ENCODE peak calls at places on chromosomes 3 and 15, in ten cellular contexts. One of them, this sample, is unnamed.

GRCh38 chr15:80582816-80583423 is 112.2 kb upstream of the ABHD17C start:
- DNase-seq in HCT116: no peak
- DNase-seq in NCI-H1694: no peak
- DNase-seq in GDM1: no peak
- DNase-seq in KBM-7: no peak
- DNase-seq in T-helper 2 cell: no peak
- DNase-seq in keratinocyte: no peak
- DNase-seq in heart left ventricle: no peak
- DNase-seq in psoas muscle: no peak
- DNase-seq in neural progenitor cell: no peak
- DNase-seq in this sample: no peak

GRCh38 chr3:49654955-49655556 is 19.1 kb upstream of the APEH start:
- DNase-seq in HCT116: no peak
- DNase-seq in NCI-H1694: no peak
- DNase-seq in GDM1: no peak
- DNase-seq in KBM-7: no peak
- DNase-seq in T-helper 2 cell: no peak
- DNase-seq in keratinocyte: no peak
- DNase-seq in heart left ventricle: no peak
- DNase-seq in psoas muscle: peak
- DNase-seq in neural progenitor cell: no peak
- DNase-seq in this sample: no peak

GRCh38 chr3:150237490-150237889 is 170.6 kb upstream of the TSC22D2 start:
- DNase-seq in HCT116: peak
- DNase-seq in NCI-H1694: no peak
- DNase-seq in GDM1: no peak
- DNase-seq in KBM-7: no peak
- DNase-seq in T-helper 2 cell: no peak
- DNase-seq in keratinocyte: peak
- DNase-seq in heart left ventricle: no peak
- DNase-seq in psoas muscle: peak
- DNase-seq in neural progenitor cell: no peak
- DNase-seq in this sample: no peak

GRCh38 chr3:124821356-124821755 is 65.8 kb downstream of the ITGB5 start:
- DNase-seq in HCT116: no peak
- DNase-seq in NCI-H1694: no peak
- DNase-seq in GDM1: no peak
- DNase-seq in KBM-7: no peak
- DNase-seq in T-helper 2 cell: no peak
- DNase-seq in keratinocyte: no peak
- DNase-seq in heart left ventricle: no peak
- DNase-seq in psoas muscle: no peak
- DNase-seq in neural progenitor cell: no peak
- DNase-seq in this sample: no peak

GRCh38 chr15:101455291-101455916 is 34.1 kb downstream of the PCSK6 start:
- DNase-seq in HCT116: no peak
- DNase-seq in NCI-H1694: no peak
- DNase-seq in GDM1: no peak
- DNase-seq in KBM-7: peak
- DNase-seq in T-helper 2 cell: peak
- DNase-seq in keratinocyte: no peak
- DNase-seq in heart left ventricle: peak
- DNase-seq in psoas muscle: peak
- DNase-seq in neural progenitor cell: no peak
- DNase-seq in this sample: no peak

GRCh38 chr3:28476194-28476593 is 127.6 kb upstream of the AZI2 start:
- DNase-seq in HCT116: peak
- DNase-seq in NCI-H1694: peak
- DNase-seq in GDM1: no peak
- DNase-seq in KBM-7: peak
- DNase-seq in T-helper 2 cell: peak
- DNase-seq in keratinocyte: peak
- DNase-seq in heart left ventricle: no peak
- DNase-seq in psoas muscle: no peak
- DNase-seq in neural progenitor cell: peak
- DNase-seq in this sample: peak

GRCh38 chr3:37310666-37311050 is 136.3 kb upstream of the LRRFIP2 start:
- DNase-seq in HCT116: no peak
- DNase-seq in NCI-H1694: no peak
- DNase-seq in GDM1: no peak
- DNase-seq in KBM-7: no peak
- DNase-seq in T-helper 2 cell: no peak
- DNase-seq in keratinocyte: no peak
- DNase-seq in heart left ventricle: no peak
- DNase-seq in psoas muscle: no peak
- DNase-seq in neural progenitor cell: no peak
- DNase-seq in this sample: no peak

GRCh38 chr15:93333826-93334225 is 244.8 kb upstream of the RGMA start:
- DNase-seq in HCT116: no peak
- DNase-seq in NCI-H1694: no peak
- DNase-seq in GDM1: no peak
- DNase-seq in KBM-7: no peak
- DNase-seq in T-helper 2 cell: no peak
- DNase-seq in keratinocyte: no peak
- DNase-seq in heart left ventricle: no peak
- DNase-seq in psoas muscle: no peak
- DNase-seq in neural progenitor cell: peak
- DNase-seq in this sample: no peak

GRCh38 chr15:100759116-100759515 is 120.5 kb upstream of the ALDH1A3 start:
- DNase-seq in HCT116: no peak
- DNase-seq in NCI-H1694: no peak
- DNase-seq in GDM1: no peak
- DNase-seq in KBM-7: no peak
- DNase-seq in T-helper 2 cell: no peak
- DNase-seq in keratinocyte: no peak
- DNase-seq in heart left ventricle: no peak
- DNase-seq in psoas muscle: no peak
- DNase-seq in neural progenitor cell: no peak
- DNase-seq in this sample: peak

GRCh38 chr3:181568693-181569092 is 143.0 kb upstream of the SOX2 start:
- DNase-seq in HCT116: no peak
- DNase-seq in NCI-H1694: no peak
- DNase-seq in GDM1: no peak
- DNase-seq in KBM-7: no peak
- DNase-seq in T-helper 2 cell: no peak
- DNase-seq in keratinocyte: no peak
- DNase-seq in heart left ventricle: no peak
- DNase-seq in psoas muscle: no peak
- DNase-seq in neural progenitor cell: no peak
- DNase-seq in this sample: no peak

GRCh38 chr15:59553879-59554735 is 57.5 kb upstream of the GCNT3 start:
- DNase-seq in HCT116: no peak
- DNase-seq in NCI-H1694: no peak
- DNase-seq in GDM1: no peak
- DNase-seq in KBM-7: no peak
- DNase-seq in T-helper 2 cell: no peak
- DNase-seq in keratinocyte: no peak
- DNase-seq in heart left ventricle: no peak
- DNase-seq in psoas muscle: no peak
- DNase-seq in neural progenitor cell: no peak
- DNase-seq in this sample: no peak

GRCh38 chr3:19364150-19364549 is 215.8 kb downstream of the KCNH8 start:
- DNase-seq in HCT116: no peak
- DNase-seq in NCI-H1694: no peak
- DNase-seq in GDM1: no peak
- DNase-seq in KBM-7: no peak
- DNase-seq in T-helper 2 cell: no peak
- DNase-seq in keratinocyte: no peak
- DNase-seq in heart left ventricle: no peak
- DNase-seq in psoas muscle: no peak
- DNase-seq in neural progenitor cell: no peak
- DNase-seq in this sample: no peak

GRCh38 chr15:24777307-24777706 is 101.7 kb downstream of the NPAP1 start:
- DNase-seq in HCT116: no peak
- DNase-seq in NCI-H1694: no peak
- DNase-seq in GDM1: no peak
- DNase-seq in KBM-7: no peak
- DNase-seq in T-helper 2 cell: no peak
- DNase-seq in keratinocyte: no peak
- DNase-seq in heart left ventricle: no peak
- DNase-seq in psoas muscle: no peak
- DNase-seq in neural progenitor cell: no peak
- DNase-seq in this sample: no peak

GRCh38 chr3:128320551-128321340 is 145.9 kb downstream of the DNAJB8 start:
- DNase-seq in HCT116: no peak
- DNase-seq in NCI-H1694: no peak
- DNase-seq in GDM1: no peak
- DNase-seq in KBM-7: no peak
- DNase-seq in T-helper 2 cell: no peak
- DNase-seq in keratinocyte: no peak
- DNase-seq in heart left ventricle: no peak
- DNase-seq in psoas muscle: no peak
- DNase-seq in neural progenitor cell: no peak
- DNase-seq in this sample: no peak

GRCh38 chr3:49842843-49843242 is 13.5 kb downstream of the TRAIP start:
- DNase-seq in HCT116: no peak
- DNase-seq in NCI-H1694: no peak
- DNase-seq in GDM1: no peak
- DNase-seq in KBM-7: no peak
- DNase-seq in T-helper 2 cell: no peak
- DNase-seq in keratinocyte: no peak
- DNase-seq in heart left ventricle: no peak
- DNase-seq in psoas muscle: no peak
- DNase-seq in neural progenitor cell: no peak
- DNase-seq in this sample: no peak

GRCh38 chr3:114839476-114839875 is 307.6 kb downstream of the ZBTB20 start:
- DNase-seq in HCT116: no peak
- DNase-seq in NCI-H1694: no peak
- DNase-seq in GDM1: no peak
- DNase-seq in KBM-7: no peak
- DNase-seq in T-helper 2 cell: no peak
- DNase-seq in keratinocyte: no peak
- DNase-seq in heart left ventricle: no peak
- DNase-seq in psoas muscle: no peak
- DNase-seq in neural progenitor cell: no peak
- DNase-seq in this sample: no peak

GRCh38 chr15:60798821-60799220 is 319.9 kb upstream of the ICE2 start:
- DNase-seq in HCT116: no peak
- DNase-seq in NCI-H1694: no peak
- DNase-seq in GDM1: no peak
- DNase-seq in KBM-7: no peak
- DNase-seq in T-helper 2 cell: no peak
- DNase-seq in keratinocyte: no peak
- DNase-seq in heart left ventricle: no peak
- DNase-seq in psoas muscle: no peak
- DNase-seq in neural progenitor cell: no peak
- DNase-seq in this sample: peak

GRCh38 chr3:14234197-14235002 is 55.8 kb downstream of the LSM3 start:
- DNase-seq in HCT116: no peak
- DNase-seq in NCI-H1694: no peak
- DNase-seq in GDM1: no peak
- DNase-seq in KBM-7: no peak
- DNase-seq in T-helper 2 cell: no peak
- DNase-seq in keratinocyte: no peak
- DNase-seq in heart left ventricle: peak
- DNase-seq in psoas muscle: no peak
- DNase-seq in neural progenitor cell: no peak
- DNase-seq in this sample: no peak

GRCh38 chr15:77819271-77819806 is 186.6 kb upstream of the LINGO1 start:
- DNase-seq in HCT116: no peak
- DNase-seq in NCI-H1694: no peak
- DNase-seq in GDM1: no peak
- DNase-seq in KBM-7: no peak
- DNase-seq in T-helper 2 cell: peak
- DNase-seq in keratinocyte: no peak
- DNase-seq in heart left ventricle: no peak
- DNase-seq in psoas muscle: no peak
- DNase-seq in neural progenitor cell: peak
- DNase-seq in this sample: no peak

GRCh38 chr3:62876064-62876463 is 848 bp upstream of the CADPS start:
- DNase-seq in HCT116: no peak
- DNase-seq in NCI-H1694: peak
- DNase-seq in GDM1: no peak
- DNase-seq in KBM-7: peak
- DNase-seq in T-helper 2 cell: peak
- DNase-seq in keratinocyte: peak
- DNase-seq in heart left ventricle: peak
- DNase-seq in psoas muscle: peak
- DNase-seq in neural progenitor cell: peak
- DNase-seq in this sample: no peak

GRCh38 chr3:50288387-50289007 is 3.7 kb downstream of the IFRD2 start:
- DNase-seq in HCT116: no peak
- DNase-seq in NCI-H1694: no peak
- DNase-seq in GDM1: no peak
- DNase-seq in KBM-7: no peak
- DNase-seq in T-helper 2 cell: no peak
- DNase-seq in keratinocyte: no peak
- DNase-seq in heart left ventricle: no peak
- DNase-seq in psoas muscle: peak
- DNase-seq in neural progenitor cell: no peak
- DNase-seq in this sample: no peak

GRCh38 chr15:74389115-74390048 is 21.9 kb upstream of the CYP11A1 start:
- DNase-seq in HCT116: no peak
- DNase-seq in NCI-H1694: no peak
- DNase-seq in GDM1: peak
- DNase-seq in KBM-7: peak
- DNase-seq in T-helper 2 cell: no peak
- DNase-seq in keratinocyte: no peak
- DNase-seq in heart left ventricle: no peak
- DNase-seq in psoas muscle: no peak
- DNase-seq in neural progenitor cell: no peak
- DNase-seq in this sample: no peak

GRCh38 chr15:64713592-64713991 is 61.8 kb downstream of the RBPMS2 start:
- DNase-seq in HCT116: no peak
- DNase-seq in NCI-H1694: no peak
- DNase-seq in GDM1: no peak
- DNase-seq in KBM-7: no peak
- DNase-seq in T-helper 2 cell: no peak
- DNase-seq in keratinocyte: no peak
- DNase-seq in heart left ventricle: no peak
- DNase-seq in psoas muscle: no peak
- DNase-seq in neural progenitor cell: no peak
- DNase-seq in this sample: no peak

GRCh38 chr3:63877737-63878393 is 14.2 kb downstream of the ATXN7 start:
- DNase-seq in HCT116: no peak
- DNase-seq in NCI-H1694: no peak
- DNase-seq in GDM1: no peak
- DNase-seq in KBM-7: no peak
- DNase-seq in T-helper 2 cell: no peak
- DNase-seq in keratinocyte: no peak
- DNase-seq in heart left ventricle: no peak
- DNase-seq in psoas muscle: no peak
- DNase-seq in neural progenitor cell: no peak
- DNase-seq in this sample: no peak